ENCODE peak calls at places on chromosomes 3 and 15, in six cellular contexts. D is right lobe of liver, T is uterus, H is trophoblast cell, X is GM23248, Q is lower lobe of right lung. A is an unnamed sample.
A peak's percentile ranks its signal among the peaks of the same experiment; 100 is the strongest.

GRCh38 chr3:157755254-157755653 is 252.0 kb upstream of the VEPH1 start:
- DNase-seq in H (no peak), T (no peak), D (no peak), X (no peak), Q (no peak), A (no peak)

GRCh38 chr15:51750186-51750585 is 1.2 kb upstream of the TMOD2 start:
- DNase-seq in T (no peak), H (no peak), D (no peak), Q (no peak), X (no peak), A (no peak)

GRCh38 chr15:75321711-75322110 is 14.2 kb upstream of the COMMD4 start:
- DNase-seq in T (no peak), H (no peak), X (no peak), D (no peak), Q (no peak), A (no peak)

GRCh38 chr15:26974120-26974780 is 3.3 kb downstream of the GABRG3 start:
- DNase-seq in D (no peak), H (peak; percentile 24), T (no peak), Q (no peak), X (peak; percentile 37), A (no peak)

GRCh38 chr15:88166330-88166993 is 90.1 kb downstream of the NTRK3 start:
- DNase-seq in X (peak; percentile 16), D (no peak), H (peak; percentile 18), Q (no peak), T (no peak), A (no peak)

GRCh38 chr3:114442251-114442650 is 148.4 kb downstream of the TIGIT start:
- DNase-seq in Q (no peak), X (peak; percentile 71), T (no peak), H (peak; percentile 32), D (no peak), A (no peak)

GRCh38 chr3:139299261-139300132 is 44.3 kb upstream of the MRPS22 start:
- DNase-seq in T (no peak), X (peak; percentile 74), H (peak; percentile 33), D (no peak), Q (no peak), A (no peak)

GRCh38 chr3:24023249-24023648 is 78.2 kb downstream of the NR1D2 start:
- DNase-seq in H (no peak), D (no peak), T (no peak), Q (no peak), X (no peak), A (no peak)

GRCh38 chr3:186828340-186828739 is 14.2 kb upstream of the ADIPOQ start:
- DNase-seq in H (no peak), T (no peak), D (no peak), Q (no peak), X (no peak), A (no peak)
- H3K27me3 ChIP-seq in H (peaks cover 28% of the 10 kb centered on the region), T (no peaks in the 10 kb centered on the region), D (no peaks in the 10 kb centered on the region), Q (peaks cover 68% of the 10 kb centered on the region), X (peaks cover 56% of the 10 kb centered on the region), A (no peaks in the 10 kb centered on the region)

GRCh38 chr15:64247906-64248541 is 85.2 kb upstream of the PPIB start:
- DNase-seq in Q (no peak), H (peak; percentile 90), D (no peak), T (peak; percentile 24), X (peak; percentile 93), A (no peak)

GRCh38 chr15:64245405-64245804 is 82.6 kb upstream of the PPIB start:
- DNase-seq in D (no peak), Q (no peak), H (no peak), T (no peak), X (no peak), A (no peak)

GRCh38 chr15:64249406-64249805 is 86.6 kb upstream of the PPIB start:
- DNase-seq in D (peak; percentile 25), X (no peak), Q (no peak), T (no peak), H (no peak), A (no peak)

GRCh38 chr15:64246364-64247189 is 83.8 kb upstream of the PPIB start:
- DNase-seq in H (peak; percentile 73), X (peak; percentile 92), T (peak; percentile 29), D (no peak), Q (no peak), A (no peak)

DNA sequence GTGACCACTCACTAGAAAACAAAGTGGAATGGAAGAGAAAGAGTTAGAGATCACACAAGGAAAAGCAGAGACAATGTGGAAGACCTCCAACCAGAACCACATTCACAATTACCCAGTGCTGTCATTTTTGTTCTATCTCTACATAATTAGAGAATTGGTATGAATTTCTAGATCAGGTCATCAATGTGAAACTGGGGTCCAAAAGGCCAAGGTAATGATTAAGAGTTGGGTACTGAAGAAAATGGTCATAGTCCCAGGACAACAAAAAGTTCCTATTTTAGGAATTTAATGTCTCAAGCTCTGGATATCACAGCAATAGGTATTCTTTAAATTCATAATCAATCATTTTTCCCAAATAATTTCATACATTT is 84.7 kb upstream of the PPIB start:
- DNase-seq in Q (no peak), T (no peak), D (no peak), X (no peak), H (no peak), A (no peak)
- H3K27ac ChIP-seq in Q (peak overlapping the region; percentile 47), T (peak overlapping the region; percentile 68), D (peak overlapping the region; percentile 92), X (peak overlapping the region; percentile 90), H (no peak overlapping the region), A (peak overlapping the region; percentile 61)

GRCh38 chr15:29970402-29970695 is 112.4 kb upstream of the GOLGA8J start:
- DNase-seq in D (no peak), Q (no peak), H (no peak), T (no peak), X (peak; percentile 9), A (no peak)

GRCh38 chr15:29962404-29962803 is 120.4 kb upstream of the GOLGA8J start:
- DNase-seq in T (no peak), X (no peak), H (no peak), Q (no peak), D (no peak), A (no peak)

GRCh38 chr15:29972051-29972450 is 110.7 kb upstream of the GOLGA8J start:
- DNase-seq in T (no peak), H (no peak), X (no peak), D (no peak), Q (no peak), A (no peak)

GRCh38 chr15:29969587-29970401 is 113.0 kb upstream of the GOLGA8J start:
- DNase-seq in Q (no peak), X (no peak), D (no peak), T (no peak), H (no peak), A (no peak)

GRCh38 chr15:29968099-29968892 is 114.5 kb upstream of the GOLGA8J start:
- DNase-seq in X (peak; percentile 14), H (peak; percentile 33), D (peak; percentile 32), Q (no peak), T (no peak), A (peak; percentile 38)
- H3K4me3 ChIP-seq in X (peak overlapping the region; percentile 51), H (peak overlapping the region; percentile 67), D (peak overlapping the region; percentile 48), Q (peak overlapping the region; percentile 50), T (peak overlapping the region; percentile 32), A (peak overlapping the region; percentile 62)

DNA sequence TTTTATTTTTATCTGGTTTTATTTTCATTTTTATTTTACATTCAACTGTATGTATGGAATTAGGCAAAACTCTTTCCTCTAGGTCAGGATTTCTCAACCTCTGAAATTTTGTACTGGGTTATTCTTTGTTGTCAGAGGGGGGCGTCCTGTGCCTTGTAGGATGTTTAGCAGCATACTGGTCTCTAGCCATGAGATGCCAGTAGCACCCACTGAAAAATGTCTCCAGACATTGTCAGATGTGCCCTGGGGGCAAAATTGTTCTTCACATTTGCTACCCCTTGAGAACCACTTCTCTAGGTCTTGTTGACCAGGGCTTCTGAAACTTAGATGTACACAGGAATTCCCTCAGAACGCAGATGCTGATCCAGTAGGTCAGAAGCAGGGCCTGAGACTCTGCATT is 5.4 kb downstream of the CHRNA5 start:
- DNase-seq in Q (no peak), D (no peak), X (no peak), T (no peak), H (no peak), A (no peak)
- H3K27me3 ChIP-seq in Q (no peaks in the 10 kb centered on the region), D (no peaks in the 10 kb centered on the region), X (peaks cover 13% of the 10 kb centered on the region), T (no peaks in the 10 kb centered on the region), H (no peaks in the 10 kb centered on the region), A (peaks cover 43% of the 10 kb centered on the region)

DNA sequence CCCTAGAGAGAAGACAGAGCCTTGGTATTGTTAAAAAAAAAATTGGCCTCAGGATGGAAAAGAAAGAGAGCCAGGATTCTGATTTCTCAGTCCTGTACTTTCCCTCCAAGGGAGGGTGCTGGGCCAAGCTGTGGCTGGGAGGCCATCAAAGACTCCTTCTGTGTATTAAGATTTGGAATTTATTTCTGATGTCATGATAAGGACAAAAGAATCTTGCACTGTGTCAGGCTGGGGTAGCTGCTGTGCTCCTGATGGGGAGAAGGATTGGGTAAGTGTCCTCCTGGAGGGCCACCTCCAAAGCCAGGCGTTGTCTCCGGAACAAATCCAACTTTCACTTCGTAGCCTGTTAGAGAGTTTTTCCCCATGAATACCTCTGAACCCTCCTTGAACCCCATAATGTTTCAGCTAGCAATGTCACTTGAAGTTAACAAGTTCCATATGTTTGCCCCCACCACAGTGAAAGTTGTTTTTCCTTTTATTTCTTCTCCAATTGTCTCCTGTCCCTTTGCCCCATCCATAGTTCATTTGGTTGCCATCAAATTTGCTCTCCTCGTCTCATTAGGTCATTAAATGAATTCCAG is 30.0 kb downstream of the CLDN11 start:
- DNase-seq in H (no peak), Q (no peak), D (no peak), X (peak; percentile 16), T (no peak), A (no peak)
- H3K27ac ChIP-seq in H (no peak overlapping the region), Q (no peak overlapping the region), D (no peak overlapping the region), X (no peak overlapping the region), T (no peak overlapping the region), A (peak overlapping the region; percentile 33)

GRCh38 chr15:82999426-82999825 is 12.0 kb downstream of the C15orf40 start:
- DNase-seq in T (no peak), X (peak; percentile 43), D (no peak), H (no peak), Q (no peak), A (no peak)

GRCh38 chr15:82995938-82996337 is 9.9 kb downstream of the RAMAC start:
- DNase-seq in X (peak; percentile 49), H (no peak), D (no peak), Q (no peak), T (no peak), A (no peak)

GRCh38 chr15:82995076-82995475 is 9.1 kb downstream of the RAMAC start:
- DNase-seq in Q (no peak), H (no peak), D (no peak), X (no peak), T (no peak), A (no peak)

GRCh38 chr15:82999905-83000671 is 11.4 kb downstream of the C15orf40 start:
- DNase-seq in D (no peak), X (peak; percentile 82), Q (no peak), T (no peak), H (peak; percentile 64), A (no peak)
- H3K4me3 ChIP-seq in D (peak overlapping the region; percentile 23), X (peak overlapping the region; percentile 70), Q (peak overlapping the region; percentile 28), T (no peak overlapping the region), H (no peak overlapping the region), A (peak overlapping the region; percentile 4)

A was measured in dorsolateral prefrontal cortex.